ENCODE peak calls at places on chromosomes 4 and X, in six cellular contexts. V is A549, U is K562, K is HepG2, Z is IMR-90, A is GM12878. Q is an unnamed sample.

GRCh38 chrX:40333344-40333743 is 235.6 kb upstream of the BCOR start:
- DNase-seq in V (no peak), A (no peak), U (no peak), Z (no peak), K (no peak), Q (no peak)

GRCh38 chrX:100830547-100830946 is 10.4 kb downstream of the CSTF2 start:
- DNase-seq in K (no peak), U (no peak), V (no peak), A (peak), Z (no peak), Q (no peak)

GRCh38 chrX:52509916-52510315 is 6.9 kb downstream of the XAGE1B start:
- DNase-seq in V (no peak), K (no peak), Z (no peak), U (no peak), A (no peak), Q (no peak)

GRCh38 chr4:85369703-85370380 is 105.1 kb upstream of the ARHGAP24 start:
- DNase-seq in U (no peak), V (no peak), A (no peak), K (peak), Z (no peak), Q (peak)

GRCh38 chr4:123114915-123115756 is 192.7 kb upstream of the NUDT6 start:
- DNase-seq in V (no peak), K (no peak), A (no peak), Z (no peak), U (no peak), Q (no peak)

GRCh38 chr4:8330821-8331566 is 61.4 kb downstream of the HTRA3 start:
- DNase-seq in A (no peak), Z (no peak), V (no peak), U (no peak), K (no peak), Q (no peak)

GRCh38 chr4:142718981-142719380 is 127.1 kb downstream of the INPP4B start:
- DNase-seq in A (no peak), V (no peak), U (no peak), K (no peak), Z (no peak), Q (no peak)

GRCh38 chrX:70289168-70289792 is 447 bp downstream of the PDZD11 start:
- DNase-seq in V (no peak), U (no peak), A (no peak), K (no peak), Z (peak), Q (no peak)

GRCh38 chr4:83356899-83357661 is 22.4 kb upstream of the HPSE start:
- DNase-seq in A (no peak), V (no peak), Z (peak), U (no peak), K (peak), Q (no peak)

GRCh38 chr4:113539408-113539807 is 222.1 kb downstream of the CAMK2D start:
- DNase-seq in A (no peak), K (no peak), U (no peak), Z (peak), V (no peak), Q (no peak)

GRCh38 chr4:137677851-137678250 is 145.6 kb upstream of the PCDH18 start:
- DNase-seq in K (no peak), Z (peak), U (no peak), A (no peak), V (no peak), Q (no peak)

GRCh38 chr4:186137193-186137792 is 32.8 kb downstream of the FAM149A start:
- DNase-seq in Z (peak), K (no peak), A (no peak), V (peak), U (no peak), Q (peak)

GRCh38 chrX:9516635-9517034 is 51.8 kb downstream of the TBL1X start:
- DNase-seq in Z (no peak), K (no peak), A (no peak), V (no peak), U (no peak), Q (no peak)

GRCh38 chrX:115491766-115492165 is 69.2 kb upstream of the PLS3 start:
- DNase-seq in V (no peak), A (no peak), U (no peak), Z (peak), K (no peak), Q (no peak)

GRCh38 chr4:184150102-184150839 is 67.4 kb downstream of the ENPP6 start:
- DNase-seq in A (no peak), U (no peak), K (peak), V (no peak), Z (no peak), Q (no peak)

GRCh38 chr4:3013839-3014350 is 50.5 kb downstream of the GRK4 start:
- DNase-seq in A (peak), Z (no peak), V (no peak), K (peak), U (no peak), Q (no peak)

GRCh38 chr4:155759372-155760252 is 791 bp downstream of the GUCY1B1 start:
- DNase-seq in V (peak), A (no peak), K (no peak), U (peak), Z (peak), Q (peak)

GRCh38 chr4:8079031-8079885 is 79.4 kb downstream of the ABLIM2 start:
- DNase-seq in V (no peak), K (no peak), Z (no peak), A (no peak), U (peak), Q (peak)

GRCh38 chrX:15947648-15948317 is 93.2 kb upstream of the AP1S2 start:
- DNase-seq in U (peak), K (no peak), A (no peak), V (no peak), Z (peak), Q (no peak)

GRCh38 chrX:1546601-1547275 is 9.8 kb upstream of the P2RY8 start:
- DNase-seq in U (no peak), K (no peak), V (no peak), A (no peak), Z (no peak), Q (no peak)

GRCh38 chrX:43655961-43656494 is at the start of gene MAOA:
- DNase-seq in K (peak), V (peak), Z (no peak), A (no peak), U (no peak), Q (no peak)

GRCh38 chrX:110755611-110756010 is 40.0 kb downstream of the CHRDL1 start:
- DNase-seq in V (no peak), Z (no peak), U (no peak), K (no peak), A (no peak), Q (no peak)

GRCh38 chr4:184647391-184648101 is 1.7 kb downstream of the CASP3 start:
- DNase-seq in V (no peak), U (no peak), K (no peak), Z (peak), A (no peak), Q (no peak)

GRCh38 chr4:165398570-165398969 is 19.8 kb downstream of the CPE start:
- DNase-seq in K (no peak), Z (peak), U (peak), V (peak), A (no peak), Q (peak)

GRCh38 chrX:39331062-39331704 is 529.9 kb downstream of the MID1IP1 start:
- DNase-seq in A (peak), U (no peak), V (no peak), K (no peak), Z (no peak), Q (no peak)

GRCh38 chr4:150799207-150799606 is 215.9 kb downstream of the LRBA start:
- DNase-seq in K (peak), A (no peak), Z (no peak), U (no peak), V (no peak), Q (no peak)

GRCh38 chr4:150805183-150806025 is 209.7 kb downstream of the LRBA start:
- DNase-seq in U (no peak), V (no peak), K (peak), A (no peak), Z (no peak), Q (no peak)

DNA sequence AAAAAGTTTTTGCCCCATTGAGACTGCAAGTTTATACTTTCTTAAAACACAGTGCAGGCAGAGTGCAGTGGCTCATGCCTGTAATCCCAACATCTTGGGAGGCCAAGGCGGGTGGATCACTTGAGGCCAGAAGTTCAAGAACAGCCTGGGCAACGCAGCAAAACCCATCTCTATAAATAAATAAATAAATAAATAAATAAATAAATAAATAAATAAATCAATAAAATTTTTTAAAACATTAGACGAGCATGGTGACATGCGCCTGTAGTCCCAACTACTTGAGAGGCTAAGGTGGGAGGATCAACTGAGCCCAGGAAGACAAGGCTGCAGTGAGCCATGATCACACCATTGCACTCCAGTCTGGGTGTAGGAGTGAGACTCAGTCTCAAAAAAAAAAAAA is 213.3 kb downstream of the LRBA start:
- DNase-seq in U (no peak), A (no peak), K (no peak), Z (no peak), V (no peak), Q (no peak)
- TF ChIP-seq BHLHE40 in U (no peak), A (no peak), K (no peak), Z (no peak), V (no peak), Q (no peak)

GRCh38 chr4:24405356-24405755 is 179.0 kb downstream of the DHX15 start:
- DNase-seq in U (no peak), Z (no peak), A (no peak), K (no peak), V (no peak), Q (no peak)

GRCh38 chr4:24405926-24406325 is 178.4 kb downstream of the DHX15 start:
- DNase-seq in Z (no peak), U (no peak), K (no peak), A (no peak), V (no peak), Q (no peak)

GRCh38 chr4:24400537-24400936 is 183.8 kb downstream of the DHX15 start:
- DNase-seq in Z (no peak), K (no peak), U (no peak), V (no peak), A (no peak), Q (no peak)

GRCh38 chr4:24403263-24403662 is 181.1 kb downstream of the DHX15 start:
- DNase-seq in A (no peak), Z (no peak), U (no peak), K (no peak), V (no peak), Q (no peak)

DNA sequence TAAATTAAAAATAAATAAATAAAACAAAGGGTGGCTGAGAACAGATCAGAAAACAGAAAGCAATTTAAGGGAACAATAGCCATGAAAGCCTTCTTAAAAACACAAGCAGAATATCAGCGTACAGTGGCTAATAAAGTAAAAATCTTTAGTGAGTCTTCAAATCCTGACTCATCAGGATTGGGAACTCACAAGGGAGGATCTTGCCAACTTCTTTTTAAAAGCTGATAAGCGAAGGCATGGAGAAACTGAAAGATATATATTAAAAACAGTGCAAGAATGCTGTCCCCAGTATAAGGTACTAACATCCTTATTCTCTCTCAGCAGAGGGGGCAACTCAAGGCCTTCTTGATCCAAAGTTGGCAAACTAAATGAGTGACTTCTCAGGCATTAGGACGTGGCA is 180.1 kb downstream of the DHX15 start:
- DNase-seq in U (no peak), A (no peak), V (no peak), Z (peak), K (no peak), Q (no peak)
- TF ChIP-seq BHLHE40 in U (no peak), A (no peak), V (no peak), Z (no peak), K (no peak), Q (no peak)

DNA sequence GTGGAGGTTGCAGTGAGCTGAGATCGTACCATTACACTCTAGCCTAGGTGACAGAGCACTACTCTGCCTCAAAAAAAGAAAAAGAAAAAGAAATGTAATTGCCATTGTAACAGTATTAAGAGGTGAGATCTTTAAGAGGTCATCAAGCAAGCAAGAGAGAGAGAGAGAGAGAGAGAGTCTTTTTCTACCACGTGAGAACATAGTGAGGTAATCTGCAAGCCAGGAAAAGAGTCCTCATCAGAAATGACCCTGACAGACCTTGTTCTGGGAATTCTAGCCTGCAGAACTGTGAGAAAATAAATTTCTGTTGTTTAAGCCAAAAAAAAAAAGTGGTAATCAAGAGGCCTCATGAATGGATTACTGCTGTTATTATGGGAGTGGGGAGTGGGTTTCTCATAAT is 14.9 kb downstream of the GPKOW start:
- DNase-seq in U (no peak), A (no peak), V (no peak), K (no peak), Z (no peak), Q (no peak)
- TF ChIP-seq BHLHE40 in U (no peak), A (no peak), V (no peak), K (no peak), Z (no peak), Q (no peak)

GRCh38 chr4:10460313-10461047 is 3.3 kb upstream of the ZNF518B start:
- DNase-seq in A (no peak), K (no peak), V (no peak), Z (no peak), U (no peak), Q (no peak)
- TF ChIP-seq BHLHE40 in A (no peak), K (no peak), V (no peak), Z (no peak), U (no peak), Q (no peak)

GRCh38 chrX:47706575-47706974 is 47.6 kb upstream of the UXT start:
- DNase-seq in Z (peak), U (no peak), K (no peak), A (no peak), V (no peak), Q (no peak)
- TF ChIP-seq BHLHE40 in Z (no peak), U (no peak), K (no peak), A (no peak), V (no peak), Q (no peak)

DNA sequence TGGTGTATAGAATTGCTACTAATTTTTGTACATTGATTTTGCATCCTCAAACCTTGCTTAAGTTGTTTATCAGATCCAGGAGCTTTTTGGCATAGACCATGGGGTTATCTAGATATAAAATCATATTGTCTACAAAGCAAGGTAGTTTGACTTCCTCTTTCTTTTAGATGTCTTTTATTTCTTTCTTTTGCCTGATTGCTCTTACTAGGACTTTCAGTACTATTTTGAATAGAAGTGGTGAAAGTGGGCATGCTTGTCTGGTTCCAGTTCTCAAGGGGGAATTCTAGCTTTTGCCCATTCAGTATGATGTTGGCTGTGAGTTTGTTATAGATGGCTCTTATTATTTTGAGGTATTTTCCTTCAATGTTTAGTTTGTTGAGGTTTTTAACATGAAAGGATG is 187.9 kb upstream of the LCORL start:
- DNase-seq in K (no peak), Z (no peak), U (no peak), A (peak), V (no peak), Q (no peak)
- TF ChIP-seq BHLHE40 in K (no peak), Z (no peak), U (no peak), A (no peak), V (no peak), Q (no peak)

DNA sequence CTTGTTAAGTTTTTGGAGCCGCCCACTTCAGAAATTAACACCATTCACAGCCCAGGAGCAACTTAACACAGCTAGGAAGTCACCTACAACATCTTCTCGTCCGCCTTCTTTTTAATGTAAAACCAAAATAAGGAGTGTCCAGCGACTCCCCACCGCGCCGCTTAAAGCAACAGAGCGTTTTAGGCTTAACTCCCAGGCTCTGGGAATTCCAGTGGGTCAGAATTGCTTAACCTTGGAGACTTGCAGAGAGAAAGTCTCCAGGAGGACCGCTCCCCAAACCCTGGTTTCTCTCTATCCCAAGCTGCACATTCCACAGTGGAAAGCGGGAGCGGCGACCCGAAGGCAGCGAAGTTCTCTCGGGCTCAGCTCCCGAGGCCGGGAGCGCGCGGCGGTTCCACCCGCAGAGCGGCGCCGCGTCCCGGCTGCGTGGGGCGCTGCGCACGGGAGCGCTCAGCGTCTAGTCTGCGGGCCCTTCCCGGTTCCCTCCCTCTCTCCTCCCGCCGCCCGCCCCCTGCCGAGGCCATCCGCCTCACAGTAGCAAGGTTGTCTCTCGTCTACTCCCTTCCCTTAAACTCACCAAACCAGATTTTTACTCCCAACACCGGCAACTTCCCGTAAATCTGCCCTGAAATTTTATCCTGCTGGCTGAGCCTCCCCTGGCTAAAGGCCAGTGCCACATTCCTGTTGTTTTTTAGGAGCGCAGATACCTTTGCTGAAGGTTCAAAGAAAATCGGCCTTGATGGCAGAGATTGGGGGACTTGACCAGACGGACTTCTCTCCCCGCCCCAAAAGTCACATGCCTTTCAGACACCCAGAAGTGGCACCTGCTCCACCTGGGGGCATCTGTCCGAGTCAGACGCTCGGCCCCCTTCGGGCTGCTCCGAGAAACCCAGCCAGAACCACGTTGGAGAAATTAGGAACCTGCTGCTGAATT is at the start of gene RBM47:
- DNase-seq in K (no peak), A (no peak), Z (peak), U (no peak), V (no peak), Q (peak)
- TF ChIP-seq BHLHE40 in K (no peak), A (peak), Z (peak), U (no peak), V (no peak), Q (no peak)

GRCh38 chrX:38181357-38181756 is 39.3 kb downstream of the SRPX start:
- DNase-seq in Z (no peak), K (no peak), V (no peak), U (no peak), A (no peak), Q (no peak)

DNA sequence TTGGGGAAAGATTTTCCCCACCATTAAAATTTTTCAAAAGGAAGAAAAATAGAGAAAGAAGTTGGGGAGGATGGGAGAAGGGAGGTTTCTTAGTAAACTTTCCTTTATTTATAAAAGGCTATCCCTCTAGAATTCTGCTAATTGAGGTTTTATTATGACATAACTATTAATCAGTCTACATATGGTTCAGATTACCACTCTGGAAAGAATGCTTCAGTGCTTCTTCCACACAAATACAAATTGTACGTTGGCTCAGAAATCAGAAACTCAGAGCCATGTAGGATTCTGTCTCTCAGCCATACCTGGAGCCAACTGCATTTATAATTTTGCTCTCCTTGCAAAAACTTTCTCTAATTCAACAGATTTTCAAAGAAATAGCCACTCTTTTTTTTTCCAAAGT is 37.1 kb downstream of the SRPX start:
- DNase-seq in Z (peak), U (no peak), K (no peak), V (no peak), A (no peak), Q (no peak)
- TF ChIP-seq BHLHE40 in Z (no peak), U (no peak), K (no peak), V (no peak), A (no peak), Q (no peak)

Q was measured in HEK293T.